ENCODE peak calls at places on chromosomes 16 and 17, in six cellular contexts. Q is mucosa of descending colon; U is CD4-positive, alpha-beta memory T cell; A is NT2/D1; F is tibial artery; T is thoracic aorta. J is an unnamed sample. For H3K4me1, the result is how much of the 10 kb centered on the place peaks cover.

GRCh38 chr16:58820359-58820758 is 86.2 kb upstream of the GOT2 start:
- DNase-seq in F (no peak), Q (no peak), U (no peak), T (no peak), A (no peak), J (no peak)

GRCh38 chr16:84117482-84117843 is 721 bp upstream of the MBTPS1 start:
- DNase-seq in A (no peak), U (no peak), F (no peak), Q (no peak), T (no peak), J (no peak)

GRCh38 chr17:58097384-58098088 is 14.3 kb downstream of the DYNLL2 start:
- DNase-seq in Q (no peak), A (no peak), T (no peak), U (no peak), F (no peak), J (no peak)

GRCh38 chr17:47239663-47240374 is 13.8 kb upstream of the ITGB3 start:
- DNase-seq in F (peak), A (no peak), Q (peak), U (no peak), T (peak), J (no peak)

GRCh38 chr17:56978441-56979090 is 635 bp downstream of the SCPEP1 start:
- DNase-seq in A (no peak), T (no peak), U (no peak), Q (no peak), F (no peak), J (no peak)

GRCh38 chr16:86823895-86824671 is 245.7 kb downstream of the FOXL1 start:
- DNase-seq in F (no peak), T (no peak), A (no peak), U (no peak), Q (no peak), J (no peak)

GRCh38 chr17:1464186-1464585 is 8.2 kb upstream of the CRK start:
- DNase-seq in T (no peak), A (no peak), U (no peak), F (no peak), Q (no peak), J (no peak)

GRCh38 chr17:73510981-73511442 is 133.2 kb downstream of the SDK2 start:
- DNase-seq in Q (no peak), F (no peak), A (no peak), T (no peak), U (no peak), J (no peak)

GRCh38 chr17:3935140-3935542 is 18.9 kb upstream of the P2RX1 start:
- DNase-seq in Q (peak), U (no peak), A (peak), T (no peak), F (no peak), J (no peak)

GRCh38 chr16:50474138-50474537 is 74.1 kb upstream of the NKD1 start:
- DNase-seq in F (no peak), A (no peak), Q (no peak), T (no peak), U (no peak), J (no peak)

GRCh38 chr16:30052671-30053372 is 12.7 kb upstream of the ALDOA start:
- DNase-seq in Q (peak), T (peak), A (peak), F (peak), U (peak), J (peak)

GRCh38 chr17:64393000-64393402 is 2.3 kb upstream of the PECAM1 start:
- DNase-seq in U (no peak), Q (no peak), T (no peak), F (no peak), A (no peak), J (no peak)

GRCh38 chr16:71626858-71627213 is 852 bp downstream of the MARVELD3 start:
- DNase-seq in F (no peak), Q (peak), T (no peak), U (no peak), A (no peak), J (no peak)

GRCh38 chr17:39782481-39782880 is 44.7 kb downstream of the GRB7 start:
- DNase-seq in T (no peak), U (no peak), A (no peak), Q (no peak), F (no peak), J (no peak)

GRCh38 chr16:86986136-86986535 is 331.1 kb downstream of the C16orf95 start:
- DNase-seq in A (no peak), T (no peak), Q (no peak), U (no peak), F (no peak), J (no peak)

GRCh38 chr16:89395150-89396142 is 94.9 kb downstream of the ANKRD11 start:
- DNase-seq in A (no peak), Q (peak), U (no peak), T (peak), F (peak), J (no peak)

GRCh38 chr17:59845595-59846390 is 47.0 kb downstream of the TUBD1 start:
- DNase-seq in U (no peak), F (peak), T (no peak), A (no peak), Q (peak), J (no peak)

GRCh38 chr17:55577687-55578086 is 66.4 kb upstream of the SMIM36 start:
- DNase-seq in A (no peak), Q (peak), F (no peak), T (no peak), U (peak), J (peak)

GRCh38 chr17:36001862-36002603 is 680 bp upstream of the CCL15 start:
- DNase-seq in T (no peak), A (no peak), Q (peak), U (no peak), F (no peak), J (no peak)

GRCh38 chr17:4944163-4944553 is 4.1 kb downstream of the RNF167 start:
- DNase-seq in U (peak), Q (no peak), A (no peak), F (no peak), T (no peak), J (peak)

GRCh38 chr16:71885261-71885650 is 1.3 kb upstream of the ZNF821 start:
- DNase-seq in F (no peak), Q (no peak), U (no peak), A (no peak), T (no peak), J (no peak)

GRCh38 chr17:28384281-28385036 is 13.0 kb downstream of the SARM1 start:
- DNase-seq in F (peak), Q (peak), A (no peak), T (no peak), U (peak), J (peak)

GRCh38 chr17:14950216-14950615 is 314.9 kb downstream of the PMP22 start:
- DNase-seq in T (no peak), Q (no peak), U (no peak), F (no peak), A (no peak), J (no peak)

GRCh38 chr16:47731252-47731651 is 270.1 kb downstream of the PHKB start:
- DNase-seq in F (no peak), Q (no peak), T (no peak), A (no peak), U (no peak), J (no peak)

GRCh38 chr16:27472091-27473020 is 70.4 kb downstream of the IL21R start:
- DNase-seq in T (no peak), U (no peak), A (no peak), F (no peak), Q (no peak), J (no peak)

GRCh38 chr16:24174504-24174903 is 81.6 kb upstream of the CACNG3 start:
- DNase-seq in F (no peak), T (no peak), U (no peak), Q (no peak), A (no peak), J (no peak)

GRCh38 chr17:4195306-4195705 is 52.3 kb downstream of the CYB5D2 start:
- DNase-seq in A (no peak), Q (no peak), T (no peak), F (no peak), U (no peak), J (no peak)

GRCh38 chr17:72004011-72004427 is 116.8 kb upstream of the SOX9 start:
- DNase-seq in T (no peak), U (no peak), Q (no peak), A (no peak), F (no peak), J (no peak)

GRCh38 chr17:56898874-56899273 is 15.0 kb downstream of the TRIM25 start:
- DNase-seq in Q (peak), F (no peak), T (no peak), A (no peak), U (no peak), J (no peak)

GRCh38 chr16:53089434-53090270 is 34.9 kb downstream of the CHD9 start:
- DNase-seq in U (no peak), Q (no peak), F (no peak), T (no peak), A (peak), J (no peak)

GRCh38 chr17:7328009-7328408 is 1.1 kb downstream of the NEURL4 start:
- DNase-seq in U (no peak), T (no peak), Q (no peak), F (no peak), A (no peak), J (no peak)
- H3K4me3 ChIP-seq in U (no peak), T (no peak), Q (no peak), F (peak), A (peak), J (no peak)

GRCh38 chr16:75710344-75710743 is 9.1 kb upstream of the DUXB start:
- DNase-seq in T (no peak), U (no peak), F (no peak), Q (no peak), A (no peak), J (no peak)

GRCh38 chr16:75714661-75715060 is 11.6 kb downstream of the CPHXL start:
- DNase-seq in Q (no peak), U (no peak), T (no peak), F (no peak), A (no peak), J (no peak)
- H3K4me1 ChIP-seq in Q (under half), U (under half), T (under half), F (under half), A (under half), J (under half)

GRCh38 chr16:1184156-1184868 is 31.4 kb downstream of the CACNA1H start:
- DNase-seq in Q (no peak), U (no peak), T (no peak), A (no peak), F (no peak), J (no peak)

GRCh38 chr16:1183235-1183907 is 30.5 kb downstream of the CACNA1H start:
- DNase-seq in Q (peak), T (no peak), A (peak), U (no peak), F (peak), J (no peak)

GRCh38 chr16:1184980-1185379 is 32.1 kb downstream of the CACNA1H start:
- DNase-seq in F (no peak), T (no peak), A (no peak), U (no peak), Q (no peak), J (no peak)

GRCh38 chr16:1180772-1181714 is 28.1 kb downstream of the CACNA1H start:
- DNase-seq in U (no peak), F (peak), Q (no peak), T (no peak), A (no peak), J (no peak)

DNA sequence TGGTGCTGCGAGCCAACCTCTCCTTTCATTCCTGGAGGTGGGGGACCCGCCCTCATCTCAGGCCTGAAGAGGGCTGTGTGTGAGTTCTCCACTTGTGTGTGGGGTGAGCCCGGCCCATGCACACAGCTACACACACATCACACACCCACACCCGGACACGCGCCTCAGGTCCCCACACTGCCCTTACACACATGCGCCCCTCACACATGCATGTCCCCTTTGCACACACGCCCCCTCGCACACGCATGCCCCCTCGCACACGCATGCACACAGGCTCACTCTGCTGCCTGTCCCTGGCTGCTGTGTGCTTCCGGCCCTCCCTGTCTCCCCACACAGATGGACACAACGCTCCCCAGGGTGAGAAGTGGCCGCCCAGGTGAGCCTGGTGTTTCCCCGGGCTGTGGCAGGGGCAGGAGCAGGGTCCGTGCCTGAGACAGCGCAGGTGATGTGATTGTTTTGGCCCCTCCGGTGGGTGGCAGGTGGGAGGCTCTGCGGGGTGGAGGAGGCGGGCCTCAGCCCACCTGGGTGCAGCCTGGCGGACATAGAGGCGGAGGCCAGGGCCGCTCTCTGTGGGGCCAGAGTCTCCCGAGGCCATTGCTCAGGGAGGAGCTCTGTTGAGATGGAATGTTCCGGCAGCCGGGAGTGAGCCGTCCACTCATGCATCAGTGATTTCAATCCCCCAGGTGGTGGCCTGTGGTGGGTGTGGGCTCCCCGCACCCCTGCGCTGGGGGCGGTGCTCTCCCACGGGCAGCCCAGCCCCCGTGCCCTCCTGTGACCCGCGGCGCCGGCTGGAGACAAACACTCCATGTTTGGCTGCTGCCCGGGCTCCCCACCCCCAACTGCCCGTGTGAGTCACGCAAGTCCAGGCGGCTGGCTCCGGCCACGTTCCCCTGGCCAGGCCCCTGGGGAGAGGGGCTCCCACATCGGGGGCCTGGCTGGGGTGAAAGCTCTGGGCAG is 29.1 kb downstream of the CACNA1H start:
- DNase-seq in F (peak), A (no peak), U (no peak), Q (peak), T (peak), J (no peak)
- H3K4me3 ChIP-seq in F (peak), A (no peak), U (no peak), Q (no peak), T (peak), J (no peak)

GRCh38 chr16:81464279-81464678 is 19.7 kb downstream of the CMIP start:
- DNase-seq in A (no peak), T (no peak), U (no peak), Q (no peak), F (no peak), J (no peak)
- H3K4me1 ChIP-seq in A (under half), T (under half), U (half or more), Q (under half), F (under half), J (under half)

DNA sequence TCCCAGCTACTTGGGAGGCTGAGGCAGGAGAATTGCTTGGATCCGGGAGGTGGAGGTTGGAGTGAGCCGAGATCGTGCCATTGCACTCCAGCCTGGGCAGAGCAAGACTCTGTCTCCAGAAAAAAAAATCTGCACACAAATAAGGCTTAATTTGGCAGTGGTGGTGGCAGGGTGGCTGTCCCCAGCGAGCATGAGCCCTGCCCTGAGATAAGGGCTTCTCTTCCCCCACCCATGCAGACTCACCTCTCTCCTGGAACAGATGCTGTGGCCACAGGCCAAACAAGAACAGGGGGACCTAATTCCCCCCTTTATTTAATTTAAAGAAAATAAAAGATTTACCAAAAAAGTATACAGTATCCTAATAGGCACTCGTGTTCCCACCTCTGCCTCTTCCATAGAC is 157.2 kb downstream of the RAB11FIP4 start:
- DNase-seq in U (no peak), Q (no peak), T (no peak), A (no peak), F (no peak), J (no peak)
- H3K4me3 ChIP-seq in U (no peak), Q (no peak), T (peak), A (peak), F (peak), J (no peak)